ENCODE peak calls at places on chromosomes 11 and 22, in six cellular contexts. One of them, this sample, is unnamed.

GRCh38 chr22:39946571-39947407 is 13.4 kb upstream of the TMA7B start:
- DNase-seq in psoas muscle: no peak
- DNase-seq in head of caudate nucleus: peak
- DNase-seq in IMR-90: no peak
- DNase-seq in stimulated activated CD4-positive, alpha-beta T cell treated with anti-CD3 and anti-CD28 coated beads, Interleukin-1b, Interleukin-23, amount 100 ng/mL, for 24 hours: no peak
- DNase-seq in T-helper 17 cell: no peak
- DNase-seq in this sample: no peak

GRCh38 chr22:25332386-25332785 is 112.9 kb downstream of the CRYBB2 start:
- DNase-seq in head of caudate nucleus: no peak
- DNase-seq in T-helper 17 cell: no peak
- DNase-seq in IMR-90: no peak
- DNase-seq in stimulated activated CD4-positive, alpha-beta T cell treated with anti-CD3 and anti-CD28 coated beads, Interleukin-1b, Interleukin-23, amount 100 ng/mL, for 24 hours: no peak
- DNase-seq in psoas muscle: no peak
- DNase-seq in this sample: no peak

GRCh38 chr11:80505771-80506170 is 1064.9 kb upstream of the TENM4 start:
- DNase-seq in psoas muscle: no peak
- DNase-seq in head of caudate nucleus: no peak
- DNase-seq in stimulated activated CD4-positive, alpha-beta T cell treated with anti-CD3 and anti-CD28 coated beads, Interleukin-1b, Interleukin-23, amount 100 ng/mL, for 24 hours: no peak
- DNase-seq in IMR-90: no peak
- DNase-seq in T-helper 17 cell: no peak
- DNase-seq in this sample: no peak

GRCh38 chr22:41094036-41094435 is 1.6 kb downstream of the EP300 start:
- DNase-seq in head of caudate nucleus: no peak
- DNase-seq in IMR-90: peak
- DNase-seq in T-helper 17 cell: no peak
- DNase-seq in stimulated activated CD4-positive, alpha-beta T cell treated with anti-CD3 and anti-CD28 coated beads, Interleukin-1b, Interleukin-23, amount 100 ng/mL, for 24 hours: no peak
- DNase-seq in psoas muscle: no peak
- DNase-seq in this sample: no peak

GRCh38 chr11:94147433-94147845 is 18.8 kb downstream of the PANX1 start:
- DNase-seq in stimulated activated CD4-positive, alpha-beta T cell treated with anti-CD3 and anti-CD28 coated beads, Interleukin-1b, Interleukin-23, amount 100 ng/mL, for 24 hours: no peak
- DNase-seq in IMR-90: no peak
- DNase-seq in head of caudate nucleus: no peak
- DNase-seq in psoas muscle: no peak
- DNase-seq in T-helper 17 cell: no peak
- DNase-seq in this sample: no peak

GRCh38 chr11:120985718-120986569 is 38.0 kb upstream of the TBCEL start:
- DNase-seq in T-helper 17 cell: peak
- DNase-seq in stimulated activated CD4-positive, alpha-beta T cell treated with anti-CD3 and anti-CD28 coated beads, Interleukin-1b, Interleukin-23, amount 100 ng/mL, for 24 hours: peak
- DNase-seq in IMR-90: peak
- DNase-seq in psoas muscle: peak
- DNase-seq in head of caudate nucleus: peak
- DNase-seq in this sample: no peak

GRCh38 chr11:28619870-28620540 is 511.8 kb downstream of the METTL15 start:
- DNase-seq in psoas muscle: no peak
- DNase-seq in head of caudate nucleus: no peak
- DNase-seq in stimulated activated CD4-positive, alpha-beta T cell treated with anti-CD3 and anti-CD28 coated beads, Interleukin-1b, Interleukin-23, amount 100 ng/mL, for 24 hours: no peak
- DNase-seq in T-helper 17 cell: no peak
- DNase-seq in IMR-90: peak
- DNase-seq in this sample: no peak

GRCh38 chr11:41201156-41201555 is 258.3 kb downstream of the LRRC4C start:
- DNase-seq in IMR-90: peak
- DNase-seq in T-helper 17 cell: no peak
- DNase-seq in head of caudate nucleus: peak
- DNase-seq in stimulated activated CD4-positive, alpha-beta T cell treated with anti-CD3 and anti-CD28 coated beads, Interleukin-1b, Interleukin-23, amount 100 ng/mL, for 24 hours: no peak
- DNase-seq in psoas muscle: no peak
- DNase-seq in this sample: no peak

GRCh38 chr22:27843441-27843840 is 41.9 kb upstream of the MN1 start:
- DNase-seq in head of caudate nucleus: no peak
- DNase-seq in T-helper 17 cell: no peak
- DNase-seq in psoas muscle: no peak
- DNase-seq in stimulated activated CD4-positive, alpha-beta T cell treated with anti-CD3 and anti-CD28 coated beads, Interleukin-1b, Interleukin-23, amount 100 ng/mL, for 24 hours: no peak
- DNase-seq in IMR-90: no peak
- DNase-seq in this sample: no peak

GRCh38 chr22:37627091-37627490 is 12.4 kb upstream of the SH3BP1 start:
- DNase-seq in T-helper 17 cell: no peak
- DNase-seq in IMR-90: no peak
- DNase-seq in head of caudate nucleus: no peak
- DNase-seq in stimulated activated CD4-positive, alpha-beta T cell treated with anti-CD3 and anti-CD28 coated beads, Interleukin-1b, Interleukin-23, amount 100 ng/mL, for 24 hours: no peak
- DNase-seq in psoas muscle: no peak
- DNase-seq in this sample: no peak

GRCh38 chr11:119282495-119282894 is 34.4 kb downstream of the MCAM start:
- DNase-seq in stimulated activated CD4-positive, alpha-beta T cell treated with anti-CD3 and anti-CD28 coated beads, Interleukin-1b, Interleukin-23, amount 100 ng/mL, for 24 hours: no peak
- DNase-seq in psoas muscle: no peak
- DNase-seq in head of caudate nucleus: no peak
- DNase-seq in T-helper 17 cell: no peak
- DNase-seq in IMR-90: no peak
- DNase-seq in this sample: no peak

GRCh38 chr22:50577987-50578775 is at the start of gene CPT1B:
- DNase-seq in IMR-90: peak
- DNase-seq in psoas muscle: peak
- DNase-seq in T-helper 17 cell: no peak
- DNase-seq in head of caudate nucleus: no peak
- DNase-seq in stimulated activated CD4-positive, alpha-beta T cell treated with anti-CD3 and anti-CD28 coated beads, Interleukin-1b, Interleukin-23, amount 100 ng/mL, for 24 hours: no peak
- DNase-seq in this sample: no peak

GRCh38 chr11:96448225-96448624 is 58.4 kb downstream of the JRKL start:
- DNase-seq in head of caudate nucleus: no peak
- DNase-seq in T-helper 17 cell: no peak
- DNase-seq in IMR-90: no peak
- DNase-seq in psoas muscle: no peak
- DNase-seq in stimulated activated CD4-positive, alpha-beta T cell treated with anti-CD3 and anti-CD28 coated beads, Interleukin-1b, Interleukin-23, amount 100 ng/mL, for 24 hours: no peak
- DNase-seq in this sample: no peak

GRCh38 chr22:48885919-48886305 is 941.8 kb downstream of the BRD1 start:
- DNase-seq in head of caudate nucleus: peak
- DNase-seq in psoas muscle: no peak
- DNase-seq in IMR-90: no peak
- DNase-seq in stimulated activated CD4-positive, alpha-beta T cell treated with anti-CD3 and anti-CD28 coated beads, Interleukin-1b, Interleukin-23, amount 100 ng/mL, for 24 hours: no peak
- DNase-seq in T-helper 17 cell: no peak
- DNase-seq in this sample: no peak

GRCh38 chr22:31926969-31927368 is 17.4 kb upstream of the YWHAH start:
- DNase-seq in IMR-90: no peak
- DNase-seq in psoas muscle: no peak
- DNase-seq in stimulated activated CD4-positive, alpha-beta T cell treated with anti-CD3 and anti-CD28 coated beads, Interleukin-1b, Interleukin-23, amount 100 ng/mL, for 24 hours: no peak
- DNase-seq in T-helper 17 cell: no peak
- DNase-seq in head of caudate nucleus: peak
- DNase-seq in this sample: no peak

GRCh38 chr11:1257916-1258315 is 35.0 kb downstream of the MUC5B start:
- DNase-seq in T-helper 17 cell: no peak
- DNase-seq in head of caudate nucleus: no peak
- DNase-seq in psoas muscle: no peak
- DNase-seq in IMR-90: no peak
- DNase-seq in stimulated activated CD4-positive, alpha-beta T cell treated with anti-CD3 and anti-CD28 coated beads, Interleukin-1b, Interleukin-23, amount 100 ng/mL, for 24 hours: no peak
- DNase-seq in this sample: no peak

GRCh38 chr22:23796461-23796860 is 9.7 kb downstream of the SMARCB1 start:
- DNase-seq in psoas muscle: no peak
- DNase-seq in stimulated activated CD4-positive, alpha-beta T cell treated with anti-CD3 and anti-CD28 coated beads, Interleukin-1b, Interleukin-23, amount 100 ng/mL, for 24 hours: no peak
- DNase-seq in IMR-90: no peak
- DNase-seq in T-helper 17 cell: no peak
- DNase-seq in head of caudate nucleus: no peak
- DNase-seq in this sample: no peak

GRCh38 chr22:19139974-19140373 is 4.5 kb downstream of the ESS2 start:
- DNase-seq in IMR-90: no peak
- DNase-seq in T-helper 17 cell: no peak
- DNase-seq in head of caudate nucleus: no peak
- DNase-seq in psoas muscle: no peak
- DNase-seq in stimulated activated CD4-positive, alpha-beta T cell treated with anti-CD3 and anti-CD28 coated beads, Interleukin-1b, Interleukin-23, amount 100 ng/mL, for 24 hours: no peak
- DNase-seq in this sample: no peak

GRCh38 chr11:76030973-76031590 is 175.2 kb downstream of the WNT11 start:
- DNase-seq in psoas muscle: no peak
- DNase-seq in head of caudate nucleus: no peak
- DNase-seq in IMR-90: no peak
- DNase-seq in T-helper 17 cell: no peak
- DNase-seq in stimulated activated CD4-positive, alpha-beta T cell treated with anti-CD3 and anti-CD28 coated beads, Interleukin-1b, Interleukin-23, amount 100 ng/mL, for 24 hours: no peak
- DNase-seq in this sample: no peak

GRCh38 chr22:49994361-49995058 is 18.1 kb downstream of the IL17REL start:
- DNase-seq in IMR-90: no peak
- DNase-seq in stimulated activated CD4-positive, alpha-beta T cell treated with anti-CD3 and anti-CD28 coated beads, Interleukin-1b, Interleukin-23, amount 100 ng/mL, for 24 hours: no peak
- DNase-seq in psoas muscle: no peak
- DNase-seq in head of caudate nucleus: no peak
- DNase-seq in T-helper 17 cell: no peak
- DNase-seq in this sample: no peak

GRCh38 chr11:65524010-65524746 is 705 bp upstream of the SCYL1 start:
- DNase-seq in psoas muscle: no peak
- DNase-seq in T-helper 17 cell: no peak
- DNase-seq in IMR-90: no peak
- DNase-seq in head of caudate nucleus: no peak
- DNase-seq in stimulated activated CD4-positive, alpha-beta T cell treated with anti-CD3 and anti-CD28 coated beads, Interleukin-1b, Interleukin-23, amount 100 ng/mL, for 24 hours: no peak
- DNase-seq in this sample: no peak

GRCh38 chr22:36383110-36383581 is 4.6 kb downstream of the MYH9 start:
- DNase-seq in psoas muscle: no peak
- DNase-seq in head of caudate nucleus: no peak
- DNase-seq in stimulated activated CD4-positive, alpha-beta T cell treated with anti-CD3 and anti-CD28 coated beads, Interleukin-1b, Interleukin-23, amount 100 ng/mL, for 24 hours: no peak
- DNase-seq in T-helper 17 cell: no peak
- DNase-seq in IMR-90: peak
- DNase-seq in this sample: no peak

GRCh38 chr11:67646535-67647336 is 3.8 kb downstream of the ACY3 start:
- DNase-seq in IMR-90: no peak
- DNase-seq in stimulated activated CD4-positive, alpha-beta T cell treated with anti-CD3 and anti-CD28 coated beads, Interleukin-1b, Interleukin-23, amount 100 ng/mL, for 24 hours: no peak
- DNase-seq in head of caudate nucleus: no peak
- DNase-seq in T-helper 17 cell: no peak
- DNase-seq in psoas muscle: no peak
- DNase-seq in this sample: peak

GRCh38 chr11:120229451-120230424 is 10.2 kb upstream of the POU2F3 start:
- DNase-seq in IMR-90: peak
- DNase-seq in head of caudate nucleus: no peak
- DNase-seq in stimulated activated CD4-positive, alpha-beta T cell treated with anti-CD3 and anti-CD28 coated beads, Interleukin-1b, Interleukin-23, amount 100 ng/mL, for 24 hours: no peak
- DNase-seq in psoas muscle: no peak
- DNase-seq in T-helper 17 cell: no peak
- DNase-seq in this sample: no peak